ENCODE peak calls at places on chromosomes 13 and 19, in four cellular contexts. V, W, Z and A are unnamed samples.

GRCh38 chr13:65085977-65086376 is 2144.2 kb downstream of the PCDH9 start:
- DNase-seq in V (no peak), W (no peak), Z (no peak), A (no peak)

GRCh38 chr19:872266-872951 is 12.9 kb downstream of the CFD start:
- DNase-seq in V (peak; percentile 77), W (peak; percentile 79), Z (peak; percentile 59), A (no peak)

GRCh38 chr19:17766543-17767131 is 15.4 kb downstream of the FCHO1 start:
- DNase-seq in V (no peak), W (peak; percentile 92), Z (peak; percentile 43), A (peak; percentile 82)

GRCh38 chr13:106573279-106573831 is 5.4 kb upstream of the ARGLU1 start:
- DNase-seq in V (no peak), W (no peak), Z (peak; percentile 36), A (no peak)

GRCh38 chr13:104534847-104535246 is 1468.6 kb upstream of the SLC10A2 start:
- DNase-seq in V (no peak), W (no peak), Z (no peak), A (no peak)

GRCh38 chr19:498591-498950 is 2.3 kb downstream of the MADCAM1 start:
- DNase-seq in V (no peak), W (peak; percentile 5), Z (no peak), A (no peak)

GRCh38 chr13:91398413-91399188 is at the start of gene GPC5:
- DNase-seq in V (peak; percentile 72), W (peak; percentile 86), Z (peak; percentile 49), A (peak; percentile 72)

GRCh38 chr13:41426047-41426446 is 31.3 kb upstream of the RGCC start:
- DNase-seq in V (no peak), W (no peak), Z (no peak), A (no peak)

GRCh38 chr19:35793381-35794165 is 18.2 kb downstream of the ARHGAP33 start:
- DNase-seq in V (no peak), W (peak; percentile 57), Z (no peak), A (no peak)

GRCh38 chr13:30308548-30308947 is 1.2 kb upstream of the KATNAL1 start:
- DNase-seq in V (no peak), W (peak; percentile 22), Z (no peak), A (no peak)

GRCh38 chr13:43934273-43934672 is 54.6 kb downstream of the LACC1 start:
- DNase-seq in V (no peak), W (no peak), Z (no peak), A (no peak)

GRCh38 chr19:30090476-30090875 is 148.4 kb downstream of the URI1 start:
- DNase-seq in V (no peak), W (no peak), Z (no peak), A (no peak)

GRCh38 chr19:52670046-52670445 is 31.9 kb upstream of the ZNF83 start:
- DNase-seq in V (no peak), W (peak; percentile 26), Z (no peak), A (no peak)

GRCh38 chr19:2027361-2027760 is 11.8 kb upstream of the BTBD2 start:
- DNase-seq in V (no peak), W (no peak), Z (peak; percentile 36), A (no peak)
- TF ChIP-seq CTCF in V (no peak), W (no peak), Z (no peak), A (no peak)

DNA sequence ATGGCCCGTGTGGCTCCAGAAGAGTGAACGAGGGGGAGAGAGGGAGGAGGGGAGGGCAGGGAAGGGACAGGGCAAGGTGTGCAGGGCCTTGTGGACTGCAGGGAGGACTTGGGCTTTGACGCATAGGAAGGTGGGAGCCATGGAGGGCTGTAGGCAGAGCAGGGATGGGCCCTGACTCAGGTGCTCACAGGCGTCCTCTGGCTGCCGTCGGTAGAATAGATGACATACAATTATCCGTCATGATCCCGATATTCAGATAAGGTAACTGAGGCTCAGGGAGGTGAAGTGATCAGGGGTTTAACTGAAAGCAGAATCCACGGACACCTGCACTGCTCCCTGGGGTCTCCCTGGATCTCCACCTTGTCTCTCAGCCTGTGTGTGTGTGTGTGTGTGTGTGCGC is 3.4 kb downstream of the C3 start:
- DNase-seq in V (no peak), W (no peak), Z (no peak), A (no peak)
- TF ChIP-seq CTCF in V (no peak), W (no peak), Z (no peak), A (no peak)

GRCh38 chr19:15550847-15551182 is 42.5 kb downstream of the CYP4F22 start:
- DNase-seq in V (peak; percentile 1), W (no peak), Z (no peak), A (no peak)
- TF ChIP-seq CTCF in V (no peak), W (no peak), Z (no peak), A (no peak)

GRCh38 chr13:111068009-111068350 is 47.1 kb upstream of the ARHGEF7 start:
- DNase-seq in V (no peak), W (no peak), Z (no peak), A (no peak)
- TF ChIP-seq CTCF in V (peak; percentile 24), W (no peak), Z (no peak), A (peak; percentile 3)

GRCh38 chr19:9324584-9324962 is 594 bp downstream of the ZNF559 start:
- DNase-seq in V (no peak), W (no peak), Z (no peak), A (no peak)

GRCh38 chr19:9321338-9321737 is 2.6 kb upstream of the ZNF559 start:
- DNase-seq in V (no peak), W (no peak), Z (no peak), A (no peak)

GRCh38 chr19:9323557-9323918 is 441 bp upstream of the ZNF559 start:
- DNase-seq in V (peak; percentile 44), W (peak; percentile 69), Z (peak; percentile 46), A (peak; percentile 77)

GRCh38 chr19:9329999-9330398 is 6.0 kb downstream of the ZNF559 start:
- DNase-seq in V (no peak), W (no peak), Z (no peak), A (no peak)

GRCh38 chr19:9323919-9324583 is at the start of gene ZNF559:
- DNase-seq in V (peak; percentile 98), W (peak; percentile 97), Z (peak; percentile 78), A (peak; percentile 95)
- TF ChIP-seq CTCF in V (peak; percentile 39), W (peak; percentile 35), Z (peak; percentile 26), A (no peak)

GRCh38 chr19:46404884-46405658 is 8.3 kb downstream of the CCDC8 start:
- DNase-seq in V (no peak), W (peak; percentile 85), Z (no peak), A (no peak)

GRCh38 chr19:46407891-46408426 is 5.4 kb downstream of the CCDC8 start:
- DNase-seq in V (no peak), W (peak; percentile 3), Z (no peak), A (no peak)

GRCh38 chr19:46408611-46409039 is 4.7 kb downstream of the CCDC8 start:
- DNase-seq in V (no peak), W (peak; percentile 83), Z (peak; percentile 38), A (peak; percentile 89)

GRCh38 chr19:46402725-46403124 is 10.6 kb downstream of the CCDC8 start:
- DNase-seq in V (no peak), W (peak; percentile 2), Z (no peak), A (no peak)

DNA sequence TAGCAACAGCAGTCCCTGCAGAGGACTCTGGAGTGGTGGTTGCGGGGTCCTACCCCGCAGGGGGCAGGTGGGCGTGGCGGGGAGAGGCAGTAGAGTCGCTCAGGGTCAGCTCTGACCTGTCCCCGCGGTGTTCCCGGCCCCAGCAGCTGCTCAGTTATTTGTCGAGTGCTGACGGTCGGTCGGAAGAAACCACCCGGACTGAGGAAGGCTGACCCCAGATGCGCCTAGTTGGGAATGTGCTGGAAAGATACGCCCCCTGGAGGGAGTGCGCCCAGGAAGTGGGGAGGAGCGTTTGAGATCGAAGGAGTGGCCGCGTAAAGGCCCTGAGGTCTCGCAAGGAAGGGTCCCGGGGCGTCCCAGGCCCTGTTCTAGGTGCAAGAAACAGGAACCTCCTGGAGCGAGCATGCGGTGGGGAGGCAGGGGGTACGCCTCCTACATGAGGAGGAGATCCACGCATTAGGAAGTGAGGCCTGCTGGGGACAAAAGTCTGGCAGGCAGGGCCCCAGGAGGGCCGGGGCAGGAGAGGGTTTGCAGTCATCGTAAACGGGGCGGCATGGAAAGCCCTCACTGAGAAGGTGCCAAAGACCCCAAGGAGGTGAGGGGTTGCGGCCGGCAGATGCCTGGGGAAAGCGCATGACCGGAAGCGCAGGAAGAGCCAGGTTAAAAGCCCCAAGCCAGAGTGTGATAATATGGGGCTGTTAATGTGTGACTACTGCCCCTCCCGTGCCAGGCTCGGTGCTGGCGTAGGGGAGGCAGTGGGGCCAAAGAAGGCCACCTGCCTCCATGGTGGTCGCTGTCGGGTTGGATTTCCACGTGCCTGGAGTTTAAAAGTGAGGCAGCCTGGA is 9.1 kb downstream of the CCDC8 start:
- DNase-seq in V (no peak), W (peak; percentile 81), Z (no peak), A (peak; percentile 72)
- TF ChIP-seq CTCF in V (no peak), W (peak; percentile 36), Z (no peak), A (peak; percentile 36)

GRCh38 chr13:78732445-78733017 is 73.6 kb upstream of the OBI1 start:
- DNase-seq in V (no peak), W (no peak), Z (no peak), A (no peak)
- TF ChIP-seq CTCF in V (no peak), W (no peak), Z (no peak), A (no peak)

GRCh38 chr19:32598022-32598421 is 17.0 kb downstream of the PDCD5 start:
- DNase-seq in V (no peak), W (no peak), Z (no peak), A (no peak)

GRCh38 chr19:32599258-32599657 is 18.3 kb downstream of the PDCD5 start:
- DNase-seq in V (no peak), W (no peak), Z (no peak), A (no peak)

GRCh38 chr19:32599736-32600157 is 18.8 kb downstream of the PDCD5 start:
- DNase-seq in V (peak; percentile 22), W (peak; percentile 71), Z (no peak), A (no peak)

GRCh38 chr19:32594021-32594420 is 13.0 kb downstream of the PDCD5 start:
- DNase-seq in V (no peak), W (no peak), Z (no peak), A (no peak)

DNA sequence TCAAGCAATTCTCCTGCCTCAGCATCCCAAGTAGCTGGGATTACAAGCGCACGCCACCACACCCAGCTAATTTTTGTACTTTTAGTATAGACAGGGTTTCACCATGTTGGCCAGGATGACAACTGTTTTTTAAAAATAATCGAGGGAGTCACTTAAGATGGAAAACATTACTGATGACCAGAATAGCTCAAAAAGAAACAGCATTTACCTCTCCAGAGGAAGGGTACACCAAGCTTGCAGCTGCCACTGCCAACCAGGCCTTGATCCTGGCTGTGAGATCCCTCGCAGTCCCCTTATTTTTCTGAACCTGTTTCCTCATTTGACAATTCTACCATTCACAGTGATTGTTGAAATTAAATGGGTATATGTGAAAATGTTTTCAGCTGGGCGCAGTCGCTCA is 14.5 kb downstream of the PDCD5 start:
- DNase-seq in V (no peak), W (no peak), Z (no peak), A (no peak)
- TF ChIP-seq CTCF in V (no peak), W (no peak), Z (no peak), A (no peak)